ENCODE peak calls at places on chromosome 10, in six cellular contexts. D is GM23338, R is psoas muscle, Z is testis, W is heart right ventricle, T is fibroblast of mammary gland. H is an unnamed sample.

GRCh38 chr10:110414563-110415309 is 83.0 kb upstream of the DUSP5 start:
- DNase-seq in R (no peak), W (no peak), Z (no peak), T (no peak), D (no peak), H (peak; percentile 98)

GRCh38 chr10:80104066-80104926 is 25.8 kb downstream of the TMEM254 start:
- DNase-seq in R (peak; percentile 29), W (no peak), Z (no peak), D (no peak), T (peak; percentile 83), H (peak; percentile 65)

GRCh38 chr10:97185326-97186058 is at the start of gene SLIT1:
- DNase-seq in T (no peak), D (peak; percentile 74), R (no peak), Z (no peak), W (no peak), H (no peak)

GRCh38 chr10:96860631-96861277 is 28.7 kb downstream of the LCOR start:
- DNase-seq in Z (no peak), W (no peak), T (no peak), R (no peak), D (no peak), H (no peak)

GRCh38 chr10:49272251-49273081 is 26.5 kb upstream of the C10orf71 start:
- DNase-seq in R (peak; percentile 66), D (no peak), Z (no peak), T (peak; percentile 24), W (peak; percentile 78), H (no peak)

GRCh38 chr10:79153753-79154152 is 85.0 kb downstream of the ZMIZ1 start:
- DNase-seq in T (no peak), Z (no peak), W (peak; percentile 84), R (peak; percentile 90), D (no peak), H (no peak)

GRCh38 chr10:85643171-85643838 is 723.3 kb downstream of the GRID1 start:
- DNase-seq in D (no peak), W (no peak), Z (no peak), T (no peak), R (no peak), H (no peak)

GRCh38 chr10:53434413-53434812 is 661.8 kb upstream of the MBL2 start:
- DNase-seq in W (no peak), T (no peak), D (peak; percentile 17), R (no peak), Z (no peak), H (no peak)

GRCh38 chr10:124745678-124746077 is 1.5 kb upstream of the FAM53B start:
- DNase-seq in R (no peak), Z (no peak), D (peak; percentile 70), W (no peak), T (peak; percentile 81), H (peak; percentile 60)

GRCh38 chr10:93535293-93535692 is 31.2 kb upstream of the FFAR4 start:
- DNase-seq in Z (no peak), D (peak; percentile 59), T (no peak), R (no peak), W (no peak), H (no peak)

GRCh38 chr10:119115921-119116320 is 12.0 kb downstream of the DENND10 start:
- DNase-seq in T (peak; percentile 50), Z (no peak), R (no peak), D (no peak), W (no peak), H (no peak)

GRCh38 chr10:110758898-110759297 is 112.8 kb upstream of the PDCD4 start:
- DNase-seq in T (peak; percentile 44), D (peak; percentile 15), Z (no peak), R (no peak), W (no peak), H (no peak)

GRCh38 chr10:113854757-113855626 is 531 bp downstream of the NHLRC2 start:
- DNase-seq in T (peak; percentile 26), Z (peak; percentile 79), D (peak; percentile 53), R (peak; percentile 70), W (peak; percentile 58), H (peak; percentile 80)

GRCh38 chr10:95861401-95861800 is 46.4 kb upstream of the CC2D2B start:
- DNase-seq in Z (no peak), W (no peak), D (no peak), T (no peak), R (no peak), H (no peak)

GRCh38 chr10:62689712-62690111 is 114.8 kb upstream of the ADO start:
- DNase-seq in R (no peak), W (no peak), D (no peak), T (no peak), Z (no peak), H (peak; percentile 58)

GRCh38 chr10:5498791-5499492 is 428 bp downstream of the CALML5 start:
- DNase-seq in W (no peak), D (peak; percentile 27), T (no peak), Z (no peak), R (no peak), H (no peak)

GRCh38 chr10:132463333-132464255 is 66.6 kb downstream of the PWWP2B start:
- DNase-seq in W (no peak), R (peak; percentile 41), D (no peak), Z (no peak), T (peak; percentile 34), H (no peak)

GRCh38 chr10:932589-932988 is 1.1 kb upstream of the LARP4B start:
- DNase-seq in T (no peak), D (peak; percentile 47), R (peak; percentile 27), Z (no peak), W (peak; percentile 25), H (no peak)

GRCh38 chr10:79178614-79179403 is 110.0 kb downstream of the ZMIZ1 start:
- DNase-seq in W (no peak), T (peak; percentile 88), Z (no peak), D (no peak), R (no peak), H (no peak)

GRCh38 chr10:101367569-101368453 is 13.8 kb downstream of the BTRC start:
- DNase-seq in T (peak; percentile 77), R (no peak), D (no peak), W (no peak), Z (no peak), H (no peak)

DNA sequence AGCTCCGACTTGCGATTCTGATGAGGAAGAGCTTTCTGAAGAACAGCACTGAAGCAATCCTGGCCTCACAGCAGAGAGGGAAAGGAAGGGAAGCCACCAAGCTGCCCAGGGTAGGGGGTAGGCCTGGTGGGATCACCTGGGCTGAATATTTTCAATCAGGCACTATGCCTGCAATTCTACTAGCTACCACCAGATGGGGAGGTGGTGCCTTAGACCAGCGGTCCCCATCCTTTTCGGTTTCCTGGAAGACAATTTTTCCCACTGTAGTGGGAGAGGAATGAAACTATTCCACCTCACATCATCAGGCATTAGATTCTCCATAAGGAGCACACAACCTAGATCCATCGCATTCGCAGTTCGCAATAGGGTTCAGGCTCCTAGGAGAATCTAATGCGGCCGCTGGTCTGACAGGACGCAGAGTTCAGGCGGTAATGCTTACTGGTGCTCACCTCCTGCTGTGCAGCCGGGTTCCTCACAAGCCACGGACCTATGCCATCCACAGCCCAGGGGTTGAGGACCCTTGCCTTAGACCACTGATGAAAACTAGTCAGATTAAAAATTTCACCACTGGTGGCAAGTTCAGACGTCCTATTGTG is 2.7 kb downstream of the LRRC20 start:
- DNase-seq in Z (peak; percentile 31), W (no peak), R (no peak), D (peak; percentile 83), T (peak; percentile 44), H (peak; percentile 45)
- TF ChIP-seq CTCF in Z (peak; percentile 41), W (peak; percentile 46), R (peak; percentile 59), D (peak; percentile 89), T (peak; percentile 87), H (peak; percentile 71)

DNA sequence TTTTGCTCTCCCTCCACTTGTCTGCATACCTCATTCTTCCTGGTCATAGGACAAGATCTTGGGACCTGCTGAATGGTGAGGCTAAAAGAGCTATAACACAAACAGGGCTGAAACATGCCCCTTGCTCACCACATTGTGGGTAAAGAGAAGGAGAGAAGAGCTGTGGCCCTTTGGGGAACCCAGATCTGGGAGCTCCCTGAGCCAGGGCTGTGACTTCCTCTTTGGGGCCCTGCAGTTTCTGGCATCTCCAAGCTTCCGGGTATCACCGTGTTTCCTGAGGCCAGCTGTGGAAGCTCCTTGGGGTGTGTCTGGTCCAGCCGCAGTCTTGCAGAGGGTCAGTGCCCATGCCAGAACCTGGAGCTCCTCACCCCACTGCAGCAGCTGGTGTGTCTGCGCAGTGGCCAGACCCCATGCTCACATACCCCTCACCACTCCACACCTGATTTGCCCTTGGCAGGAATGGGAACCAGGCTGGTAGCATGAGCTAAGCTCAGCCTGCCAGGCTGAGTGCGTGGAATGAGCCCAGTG is 34.0 kb downstream of the DKK1 start:
- DNase-seq in W (no peak), T (no peak), D (no peak), R (no peak), Z (no peak), H (no peak)
- H3K4me3 ChIP-seq in W (no peak overlapping the region), T (no peak overlapping the region), D (no peak overlapping the region), R (no peak overlapping the region), Z (no peak overlapping the region), H (no peak overlapping the region)

GRCh38 chr10:11533328-11533781 is 78.1 kb downstream of the USP6NL start:
- DNase-seq in W (no peak), T (peak; percentile 74), D (peak; percentile 79), Z (no peak), R (no peak), H (peak; percentile 45)
- TF ChIP-seq CTCF in W (peak; percentile 33), T (peak; percentile 55), D (peak; percentile 25), Z (peak; percentile 28), R (peak; percentile 10), H (peak; percentile 32)

GRCh38 chr10:122877264-122877663 is 2.1 kb downstream of the FAM24B start:
- DNase-seq in W (no peak), T (peak; percentile 46), Z (no peak), D (no peak), R (no peak), H (no peak)

GRCh38 chr10:122882798-122883197 is 3.4 kb upstream of the FAM24B start:
- DNase-seq in R (no peak), D (no peak), W (no peak), T (no peak), Z (no peak), H (peak; percentile 16)

GRCh38 chr10:122878799-122879338 is 512 bp downstream of the FAM24B start:
- DNase-seq in T (peak; percentile 50), Z (no peak), W (no peak), D (no peak), R (no peak), H (peak; percentile 24)

GRCh38 chr10:122876493-122876855 is 2.9 kb downstream of the FAM24B start:
- DNase-seq in D (no peak), W (no peak), Z (no peak), T (no peak), R (no peak), H (no peak)

DNA sequence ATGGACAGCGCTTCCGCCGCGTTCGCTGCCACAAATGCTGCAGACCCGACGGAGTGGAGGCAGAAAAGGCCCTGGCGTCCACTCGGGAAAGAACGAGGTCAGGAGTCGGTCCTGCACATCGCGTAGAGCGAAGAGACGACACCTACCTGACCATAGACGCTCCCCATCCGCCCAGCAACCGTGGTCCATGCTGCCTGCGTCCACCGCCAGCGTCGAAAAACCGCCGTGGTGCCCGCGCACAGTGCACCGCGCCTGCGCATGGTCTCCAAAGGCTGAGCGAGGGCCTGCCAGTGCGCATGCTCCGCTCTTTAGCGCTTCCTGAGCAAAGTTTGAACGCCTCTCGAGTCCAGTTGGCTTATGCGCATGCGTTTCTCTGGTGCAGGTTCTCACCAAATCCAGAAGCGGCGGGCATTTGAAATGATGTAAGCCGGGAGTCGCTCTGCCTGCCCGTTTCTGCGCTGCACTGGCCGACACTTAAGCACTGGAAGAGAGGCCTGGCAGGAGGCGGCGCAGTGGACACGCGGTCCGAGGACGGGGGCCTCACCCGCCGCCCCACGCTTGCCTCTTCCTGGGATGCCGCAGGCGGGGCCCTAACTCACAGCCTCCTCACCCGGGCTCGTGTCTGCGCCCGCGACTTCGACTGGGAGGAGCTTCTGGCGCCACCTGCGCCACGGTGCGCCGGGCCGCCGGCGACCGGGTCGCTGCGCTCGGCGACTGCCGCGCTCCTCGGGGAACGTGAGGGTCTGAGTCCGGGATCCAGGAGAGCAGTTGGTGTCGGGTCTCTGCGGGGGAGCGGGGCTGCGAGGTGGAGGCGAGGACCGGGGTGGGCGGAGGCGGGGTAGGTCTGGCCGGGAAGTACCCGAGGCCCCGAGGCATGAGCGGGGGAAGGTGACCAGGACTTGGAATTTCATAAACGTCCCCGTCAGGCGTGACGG is at the start of gene FAM24B:
- DNase-seq in D (peak; percentile 98), W (peak; percentile 91), Z (peak; percentile 98), R (peak; percentile 92), T (peak; percentile 98), H (peak; percentile 98)
- H3K4me3 ChIP-seq in D (peak within 1 kb of the TSS; percentile 60), W (peak within 1 kb of the TSS; percentile 66), Z (peak within 1 kb of the TSS; percentile 76), R (peak within 1 kb of the TSS; percentile 71), T (peak within 1 kb of the TSS; percentile 76), H (peak within 1 kb of the TSS; percentile 75)